ENCODE peak calls at places on chromosomes 5 and 9, in eight cellular contexts. S, A, T, Q, I, D, J and C are unnamed samples.

GRCh38 chr9:135926402-135927194 is 19.3 kb upstream of the CAMSAP1 start:
- DNase-seq in I (no peak), D (peak; percentile 90), T (peak; percentile 71), A (no peak), J (peak; percentile 27), S (no peak), Q (no peak), C (no peak)

GRCh38 chr5:102910240-102911226 is 155.4 kb downstream of the PAM start:
- DNase-seq in J (peak; percentile 56), D (peak; percentile 88), A (peak; percentile 2), Q (no peak), I (no peak), S (no peak), T (no peak), C (no peak)

GRCh38 chr9:5389109-5389732 is 48.5 kb downstream of the PLGRKT start:
- DNase-seq in T (no peak), I (no peak), Q (no peak), A (peak; percentile 54), J (no peak), S (no peak), D (no peak), C (peak; percentile 48)

GRCh38 chr5:180632768-180633167 is 16.6 kb downstream of the FLT4 start:
- DNase-seq in I (no peak), T (no peak), S (no peak), Q (no peak), D (no peak), A (no peak), J (no peak), C (no peak)

GRCh38 chr5:180113660-180114303 is 42.2 kb upstream of the RNF130 start:
- DNase-seq in D (no peak), T (peak; percentile 36), I (no peak), A (no peak), J (no peak), Q (no peak), S (no peak), C (no peak)

GRCh38 chr5:57878301-57878722 is 395.7 kb upstream of the ACTBL2 start:
- DNase-seq in J (no peak), T (no peak), S (no peak), A (no peak), Q (no peak), D (no peak), I (no peak), C (no peak)

GRCh38 chr5:119177226-119177625 is 106.3 kb downstream of the DMXL1 start:
- DNase-seq in A (no peak), D (no peak), I (no peak), S (no peak), Q (no peak), J (no peak), T (no peak), C (no peak)

GRCh38 chr9:70514273-70514672 is 99.8 kb upstream of the KLF9 start:
- DNase-seq in J (no peak), Q (no peak), A (no peak), D (no peak), T (no peak), I (no peak), S (no peak), C (no peak)

GRCh38 chr5:81907012-81907411 is 64.8 kb upstream of the ATG10 start:
- DNase-seq in I (no peak), D (no peak), J (no peak), S (no peak), T (no peak), A (no peak), Q (no peak), C (no peak)

GRCh38 chr5:157543825-157544622 is 31.6 kb downstream of the ADAM19 start:
- DNase-seq in J (no peak), A (peak; percentile 75), T (no peak), D (no peak), I (peak; percentile 37), Q (no peak), S (peak; percentile 39), C (no peak)

GRCh38 chr9:136949239-136949816 is 2.7 kb upstream of the LCN12 start:
- DNase-seq in D (no peak), T (no peak), A (no peak), Q (no peak), S (peak; percentile 21), J (no peak), I (no peak), C (no peak)

DNA sequence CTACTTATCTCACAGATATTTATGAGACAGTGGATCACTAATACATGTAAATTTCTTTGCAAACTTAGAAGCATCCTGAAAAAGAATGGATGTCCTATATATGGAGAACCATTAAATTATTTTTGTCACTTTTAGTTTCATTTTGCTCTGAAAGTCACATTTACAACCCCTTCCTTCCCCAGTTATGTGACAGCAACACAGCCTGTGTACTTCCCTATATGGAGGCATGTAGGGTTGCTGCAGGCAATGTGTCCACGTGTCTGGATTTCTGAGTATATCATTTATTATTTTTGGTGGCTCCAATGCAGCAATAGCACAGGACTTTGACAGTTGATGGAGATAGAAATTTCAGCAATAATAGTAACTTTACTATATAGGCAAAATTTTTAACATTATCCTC is 156.4 kb downstream of the ST8SIA4 start:
- DNase-seq in S (no peak), A (no peak), D (no peak), J (no peak), T (no peak), Q (no peak), I (no peak), C (no peak)
- H3K4me3 ChIP-seq in S (no peak overlapping the region), A (no peak overlapping the region), D (no peak overlapping the region), J (no peak overlapping the region), T (no peak overlapping the region), Q (no peak overlapping the region), I (no peak overlapping the region), C (no peak overlapping the region)

DNA sequence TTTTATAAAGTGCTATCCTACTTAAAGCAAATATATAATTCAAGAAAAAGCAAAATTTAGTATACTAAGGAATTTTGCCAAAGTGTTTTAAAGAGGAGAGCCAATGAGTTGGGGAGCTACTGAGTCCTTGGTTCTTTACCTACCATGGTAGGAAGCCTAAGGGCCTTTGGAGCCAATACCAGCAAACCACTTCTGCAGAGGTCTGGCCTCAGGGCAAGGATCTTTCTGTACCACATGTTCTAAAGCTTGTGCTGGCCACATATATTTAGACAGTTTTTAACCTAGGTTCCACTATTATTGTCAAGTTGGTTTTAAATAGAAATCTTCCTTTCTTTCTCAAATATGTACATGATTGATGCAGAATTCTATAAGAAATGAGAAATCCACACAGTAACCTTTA is 172.3 kb upstream of the NREP start:
- DNase-seq in J (no peak), S (no peak), I (no peak), A (no peak), T (no peak), D (no peak), Q (no peak), C (no peak)
- H3K27ac ChIP-seq in J (no peak overlapping the region), S (no peak overlapping the region), I (no peak overlapping the region), A (no peak overlapping the region), T (no peak overlapping the region), D (no peak overlapping the region), Q (no peak overlapping the region), C (no peak overlapping the region)

GRCh38 chr9:134456740-134457315 is 130.6 kb downstream of the RXRA start:
- DNase-seq in D (no peak), I (no peak), S (no peak), T (no peak), A (no peak), J (no peak), Q (no peak), C (no peak)
- H3K4me3 ChIP-seq in D (no peak overlapping the region), I (no peak overlapping the region), S (peak overlapping the region; percentile 20), T (no peak overlapping the region), A (no peak overlapping the region), J (no peak overlapping the region), Q (peak overlapping the region; percentile 54), C (peak overlapping the region; percentile 25)

DNA sequence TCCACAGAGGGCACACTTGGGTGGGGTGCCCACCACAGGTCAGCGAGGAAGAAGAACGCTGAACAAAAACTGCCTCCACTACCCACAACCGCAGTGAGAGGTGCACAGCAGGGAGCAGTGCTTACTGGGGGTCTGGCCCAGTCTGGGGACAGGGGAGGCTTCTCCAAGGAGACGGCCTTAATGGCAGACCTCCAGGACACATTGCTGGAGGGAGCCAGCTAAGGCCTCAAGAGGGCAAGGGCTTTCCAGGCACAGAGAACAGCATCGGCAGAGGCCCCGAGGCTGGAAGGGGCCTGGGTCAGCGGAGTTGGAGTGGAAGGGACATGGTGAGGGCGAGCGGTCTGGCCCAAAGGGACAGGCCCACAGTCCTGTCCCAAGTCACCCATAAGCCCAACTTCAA is 8.3 kb upstream of the DPM2 start:
- DNase-seq in D (no peak), J (no peak), S (no peak), Q (no peak), T (no peak), A (no peak), I (no peak), C (no peak)
- H3K27ac ChIP-seq in D (no peak overlapping the region), J (no peak overlapping the region), S (no peak overlapping the region), Q (no peak overlapping the region), T (peak overlapping the region; percentile 33), A (no peak overlapping the region), I (no peak overlapping the region), C (no peak overlapping the region)